ENCODE peak calls at places on chromosomes 12 and 14, in six cellular contexts. One of them, this sample, is unnamed.

GRCh38 chr12:116213014-116213413 is 64.5 kb downstream of the MED13L start:
- DNase-seq in neural crest cell: no peak
- DNase-seq in brain microvascular endothelial cell: no peak
- DNase-seq in tibial artery: no peak
- DNase-seq in hepatic stellate cell: no peak
- DNase-seq in Right ventricle myocardium superior: no peak
- DNase-seq in this sample: no peak

GRCh38 chr12:77855548-77855947 is 24.9 kb downstream of the NAV3 start:
- DNase-seq in neural crest cell: no peak
- DNase-seq in brain microvascular endothelial cell: no peak
- DNase-seq in tibial artery: no peak
- DNase-seq in hepatic stellate cell: no peak
- DNase-seq in Right ventricle myocardium superior: peak
- DNase-seq in this sample: no peak

GRCh38 chr14:30681752-30682355 is 59.7 kb downstream of the SCFD1 start:
- DNase-seq in neural crest cell: no peak
- DNase-seq in brain microvascular endothelial cell: peak
- DNase-seq in tibial artery: no peak
- DNase-seq in hepatic stellate cell: peak
- DNase-seq in Right ventricle myocardium superior: no peak
- DNase-seq in this sample: no peak

GRCh38 chr12:47746073-47746472 is 12.6 kb downstream of the RAPGEF3 start:
- DNase-seq in neural crest cell: no peak
- DNase-seq in brain microvascular endothelial cell: no peak
- DNase-seq in tibial artery: no peak
- DNase-seq in hepatic stellate cell: no peak
- DNase-seq in Right ventricle myocardium superior: no peak
- DNase-seq in this sample: no peak

GRCh38 chr14:21846227-21846885 is 172.7 kb upstream of the OR4E1 start:
- DNase-seq in neural crest cell: peak
- DNase-seq in brain microvascular endothelial cell: peak
- DNase-seq in tibial artery: no peak
- DNase-seq in hepatic stellate cell: no peak
- DNase-seq in Right ventricle myocardium superior: no peak
- DNase-seq in this sample: peak

GRCh38 chr12:120562906-120563305 is 18.3 kb downstream of the POP5 start:
- DNase-seq in neural crest cell: no peak
- DNase-seq in brain microvascular endothelial cell: no peak
- DNase-seq in tibial artery: no peak
- DNase-seq in hepatic stellate cell: no peak
- DNase-seq in Right ventricle myocardium superior: no peak
- DNase-seq in this sample: no peak

GRCh38 chr14:56318393-56319115 is 200.3 kb downstream of the PELI2 start:
- DNase-seq in neural crest cell: no peak
- DNase-seq in brain microvascular endothelial cell: no peak
- DNase-seq in tibial artery: no peak
- DNase-seq in hepatic stellate cell: no peak
- DNase-seq in Right ventricle myocardium superior: no peak
- DNase-seq in this sample: no peak

GRCh38 chr14:93332032-93332852 is 594 bp downstream of the BTBD7 start:
- DNase-seq in neural crest cell: peak
- DNase-seq in brain microvascular endothelial cell: no peak
- DNase-seq in tibial artery: peak
- DNase-seq in hepatic stellate cell: peak
- DNase-seq in Right ventricle myocardium superior: peak
- DNase-seq in this sample: peak

GRCh38 chr12:31702047-31702446 is 26.8 kb downstream of the AMN1 start:
- DNase-seq in neural crest cell: no peak
- DNase-seq in brain microvascular endothelial cell: no peak
- DNase-seq in tibial artery: no peak
- DNase-seq in hepatic stellate cell: peak
- DNase-seq in Right ventricle myocardium superior: no peak
- DNase-seq in this sample: no peak

GRCh38 chr14:79511146-79511545 is 700.2 kb downstream of the DIO2 start:
- DNase-seq in neural crest cell: no peak
- DNase-seq in brain microvascular endothelial cell: peak
- DNase-seq in tibial artery: no peak
- DNase-seq in hepatic stellate cell: no peak
- DNase-seq in Right ventricle myocardium superior: no peak
- DNase-seq in this sample: no peak

GRCh38 chr12:29578070-29578469 is 80.6 kb upstream of the OVCH1 start:
- DNase-seq in neural crest cell: no peak
- DNase-seq in brain microvascular endothelial cell: no peak
- DNase-seq in tibial artery: no peak
- DNase-seq in hepatic stellate cell: no peak
- DNase-seq in Right ventricle myocardium superior: no peak
- DNase-seq in this sample: no peak

GRCh38 chr14:63542231-63542999 is 762 bp downstream of the PPP2R5E start:
- DNase-seq in neural crest cell: peak
- DNase-seq in brain microvascular endothelial cell: no peak
- DNase-seq in tibial artery: peak
- DNase-seq in hepatic stellate cell: peak
- DNase-seq in Right ventricle myocardium superior: peak
- DNase-seq in this sample: no peak

GRCh38 chr12:4434721-4435425 is 10.7 kb downstream of the FGF6 start:
- DNase-seq in neural crest cell: no peak
- DNase-seq in brain microvascular endothelial cell: no peak
- DNase-seq in tibial artery: no peak
- DNase-seq in hepatic stellate cell: no peak
- DNase-seq in Right ventricle myocardium superior: no peak
- DNase-seq in this sample: no peak

GRCh38 chr12:116759783-116760581 is 21.9 kb downstream of the RNFT2 start:
- DNase-seq in neural crest cell: no peak
- DNase-seq in brain microvascular endothelial cell: no peak
- DNase-seq in tibial artery: peak
- DNase-seq in hepatic stellate cell: no peak
- DNase-seq in Right ventricle myocardium superior: no peak
- DNase-seq in this sample: peak